ENCODE peak calls at places on chromosomes 1 and 21, in four cellular contexts. One of them, this sample, is unnamed.

GRCh38 chr21:42063578-42064521 is 7.3 kb upstream of the UMODL1 start:
- DNase-seq in fibroblast of lung: peak; percentile 20
- DNase-seq in IMR-90: no peak
- DNase-seq in thoracic aorta: no peak
- DNase-seq in this sample: no peak

GRCh38 chr1:17866451-17867029 is 111.4 kb downstream of the ACTL8 start:
- DNase-seq in fibroblast of lung: peak; percentile 92
- DNase-seq in IMR-90: peak; percentile 95
- DNase-seq in thoracic aorta: no peak
- DNase-seq in this sample: peak; percentile 28

GRCh38 chr21:44845418-44846200 is 27.7 kb upstream of the SUMO3 start:
- DNase-seq in IMR-90: peak; percentile 24
- DNase-seq in fibroblast of lung: peak; percentile 53
- DNase-seq in thoracic aorta: no peak
- DNase-seq in this sample: peak; percentile 79

GRCh38 chr1:119291611-119292206 is 76.9 kb upstream of the HAO2 start:
- DNase-seq in thoracic aorta: no peak
- DNase-seq in IMR-90: no peak
- DNase-seq in fibroblast of lung: no peak
- DNase-seq in this sample: no peak

GRCh38 chr1:161085165-161085564 is 4.2 kb downstream of the NECTIN4 start:
- DNase-seq in fibroblast of lung: peak; percentile 43
- DNase-seq in thoracic aorta: no peak
- DNase-seq in IMR-90: no peak
- DNase-seq in this sample: no peak

GRCh38 chr1:234897365-234897699 is 231.3 kb downstream of the TOMM20 start:
- DNase-seq in thoracic aorta: no peak
- DNase-seq in fibroblast of lung: no peak
- DNase-seq in IMR-90: no peak
- DNase-seq in this sample: no peak

GRCh38 chr21:37337831-37338230 is 28.7 kb upstream of the DYRK1A start:
- DNase-seq in thoracic aorta: no peak
- DNase-seq in fibroblast of lung: no peak
- DNase-seq in IMR-90: no peak
- DNase-seq in this sample: no peak

GRCh38 chr1:60129916-60130315 is 56.3 kb upstream of the C1orf87 start:
- DNase-seq in fibroblast of lung: peak; percentile 38
- DNase-seq in IMR-90: no peak
- DNase-seq in thoracic aorta: no peak
- DNase-seq in this sample: no peak

GRCh38 chr1:92210701-92211100 is 7.0 kb upstream of the C1orf146 start:
- DNase-seq in fibroblast of lung: peak; percentile 58
- DNase-seq in thoracic aorta: no peak
- DNase-seq in IMR-90: peak; percentile 64
- DNase-seq in this sample: no peak

GRCh38 chr1:20261095-20261494 is 29.6 kb upstream of the VWA5B1 start:
- DNase-seq in fibroblast of lung: no peak
- DNase-seq in IMR-90: no peak
- DNase-seq in thoracic aorta: no peak
- DNase-seq in this sample: no peak

GRCh38 chr1:150567717-150568561 is 11.5 kb downstream of the MCL1 start:
- DNase-seq in thoracic aorta: peak; percentile 69
- DNase-seq in IMR-90: peak; percentile 98
- DNase-seq in fibroblast of lung: peak; percentile 97
- DNase-seq in this sample: peak; percentile 96

GRCh38 chr1:219460561-219461511 is 152.1 kb downstream of the ZC3H11B start:
- DNase-seq in thoracic aorta: no peak
- DNase-seq in fibroblast of lung: peak; percentile 27
- DNase-seq in IMR-90: peak; percentile 63
- DNase-seq in this sample: no peak

GRCh38 chr1:7339953-7340352 is 431.1 kb upstream of the VAMP3 start:
- DNase-seq in thoracic aorta: no peak
- DNase-seq in IMR-90: peak; percentile 41
- DNase-seq in fibroblast of lung: no peak
- DNase-seq in this sample: no peak

GRCh38 chr1:41241748-41242644 is at the start of gene SCMH1:
- DNase-seq in fibroblast of lung: peak; percentile 40
- DNase-seq in IMR-90: peak; percentile 12
- DNase-seq in thoracic aorta: no peak
- DNase-seq in this sample: peak; percentile 76

GRCh38 chr1:21497466-21498061 is 11.7 kb upstream of the ALPL start:
- DNase-seq in fibroblast of lung: no peak
- DNase-seq in IMR-90: no peak
- DNase-seq in thoracic aorta: no peak
- DNase-seq in this sample: no peak

GRCh38 chr1:14120895-14121294 is 420.9 kb downstream of the PRDM2 start:
- DNase-seq in fibroblast of lung: no peak
- DNase-seq in thoracic aorta: no peak
- DNase-seq in IMR-90: no peak
- DNase-seq in this sample: no peak

DNA sequence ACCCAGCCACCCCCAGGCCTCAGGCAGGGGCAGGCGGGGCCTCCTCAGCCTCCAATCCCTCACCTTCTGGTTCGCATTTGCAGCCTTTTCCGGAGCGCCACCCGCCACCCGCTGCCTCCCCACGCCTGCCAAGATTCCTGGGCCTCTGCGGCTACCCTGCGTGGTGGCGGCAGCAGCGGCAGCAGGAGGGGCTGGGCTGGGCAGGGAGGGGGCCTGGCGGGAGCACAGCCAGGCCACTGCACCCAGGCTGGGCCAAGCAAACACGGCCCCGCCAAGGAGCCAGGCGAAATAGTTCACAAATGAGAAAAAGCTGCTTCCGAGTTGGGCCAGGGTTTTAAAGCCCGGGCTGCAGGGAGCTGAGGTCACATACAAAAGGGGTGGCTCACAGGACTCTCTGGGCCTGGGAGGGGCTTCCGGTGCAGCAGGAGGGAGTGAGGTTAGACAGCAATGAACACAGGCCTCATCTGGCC is 9.8 kb downstream of the COL8A2 start:
- DNase-seq in thoracic aorta: peak; percentile 41
- DNase-seq in fibroblast of lung: peak; percentile 90
- DNase-seq in IMR-90: peak; percentile 37
- DNase-seq in this sample: peak; percentile 47
- H3K27ac ChIP-seq in thoracic aorta: peak overlapping the region; percentile 90
- H3K27ac ChIP-seq in fibroblast of lung: peak overlapping the region; percentile 1
- H3K27ac ChIP-seq in IMR-90: peak overlapping the region; percentile 7
- H3K27ac ChIP-seq in this sample: peak overlapping the region; percentile 93

GRCh38 chr1:210024282-210024681 is 86.3 kb downstream of the SYT14 start:
- DNase-seq in thoracic aorta: no peak
- DNase-seq in fibroblast of lung: no peak
- DNase-seq in IMR-90: no peak
- DNase-seq in this sample: no peak

GRCh38 chr1:210024996-210025395 is 87.0 kb downstream of the SYT14 start:
- DNase-seq in IMR-90: no peak
- DNase-seq in fibroblast of lung: no peak
- DNase-seq in thoracic aorta: no peak
- DNase-seq in this sample: no peak

GRCh38 chr1:210022044-210022443 is 84.0 kb downstream of the SYT14 start:
- DNase-seq in fibroblast of lung: no peak
- DNase-seq in thoracic aorta: no peak
- DNase-seq in IMR-90: no peak
- DNase-seq in this sample: no peak

GRCh38 chr1:210027994-210028393 is 90.0 kb downstream of the SYT14 start:
- DNase-seq in IMR-90: no peak
- DNase-seq in fibroblast of lung: no peak
- DNase-seq in thoracic aorta: no peak
- DNase-seq in this sample: no peak

GRCh38 chr1:210025870-210026269 is 87.9 kb downstream of the SYT14 start:
- DNase-seq in thoracic aorta: no peak
- DNase-seq in fibroblast of lung: no peak
- DNase-seq in IMR-90: no peak
- DNase-seq in this sample: no peak
- TF ChIP-seq CTCF in thoracic aorta: no peak
- TF ChIP-seq CTCF in fibroblast of lung: no peak
- TF ChIP-seq CTCF in IMR-90: no peak
- TF ChIP-seq CTCF in this sample: no peak

DNA sequence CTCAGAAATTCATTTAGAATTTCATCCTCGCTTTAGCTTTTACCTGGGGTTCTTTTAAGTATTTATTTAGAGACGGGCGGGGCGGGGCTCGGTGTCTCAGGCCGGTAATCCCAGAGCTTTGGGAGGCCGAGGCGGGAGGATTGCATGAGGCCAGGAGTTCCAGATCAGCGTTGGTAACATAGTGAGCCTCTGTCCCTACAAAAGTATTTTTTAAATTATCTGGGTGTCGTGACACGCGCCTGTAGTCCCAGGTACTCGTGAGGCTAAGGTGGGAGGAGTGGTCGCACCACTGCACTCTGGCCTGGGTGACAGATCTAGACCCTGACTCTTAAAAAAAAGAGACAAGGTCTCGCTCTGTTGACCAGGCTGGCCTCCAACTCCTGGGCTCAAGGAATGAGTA is 942 bp upstream of the RSBN1 start:
- DNase-seq in fibroblast of lung: no peak
- DNase-seq in IMR-90: no peak
- DNase-seq in thoracic aorta: no peak
- DNase-seq in this sample: no peak
- H3K4me3 ChIP-seq in fibroblast of lung: no peak overlapping the region
- H3K4me3 ChIP-seq in IMR-90: no peak overlapping the region
- H3K4me3 ChIP-seq in thoracic aorta: peak overlapping the region; percentile 83
- H3K4me3 ChIP-seq in this sample: no peak overlapping the region

DNA sequence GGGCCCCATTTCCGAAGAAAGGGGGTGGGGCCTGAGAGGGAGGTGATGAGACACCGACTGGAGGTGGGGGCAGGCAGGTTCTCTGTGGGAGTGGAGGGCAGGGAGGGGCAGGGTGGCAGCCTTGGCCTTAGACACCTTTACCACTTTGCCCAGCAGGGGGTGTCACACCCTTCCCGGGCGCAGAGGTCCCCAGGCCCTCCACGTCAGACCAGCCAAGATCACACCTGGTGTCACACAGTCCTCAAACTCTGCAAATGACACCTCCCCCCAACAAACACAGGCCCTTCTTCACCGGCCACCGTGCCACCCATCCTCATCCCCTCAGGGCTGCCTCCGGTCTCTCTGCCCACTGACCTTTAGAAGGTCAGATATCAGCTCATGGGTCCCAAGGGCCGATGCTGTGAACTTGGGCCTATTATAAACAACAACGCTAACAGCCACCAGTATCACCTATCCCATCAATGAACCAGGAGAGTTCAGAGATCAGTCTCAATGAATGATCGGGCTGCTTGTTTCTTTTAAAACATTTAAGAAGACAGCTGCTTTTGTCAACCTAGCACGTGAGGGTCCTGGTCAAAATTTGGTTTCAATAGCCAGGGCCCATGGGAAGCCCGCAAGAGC is 103.9 kb downstream of the CASZ1 start:
- DNase-seq in fibroblast of lung: no peak
- DNase-seq in IMR-90: no peak
- DNase-seq in thoracic aorta: no peak
- DNase-seq in this sample: no peak
- H3K27ac ChIP-seq in fibroblast of lung: no peak overlapping the region
- H3K27ac ChIP-seq in IMR-90: no peak overlapping the region
- H3K27ac ChIP-seq in thoracic aorta: peak overlapping the region; percentile 41
- H3K27ac ChIP-seq in this sample: peak overlapping the region; percentile 26

GRCh38 chr1:245322673-245323072 is 167.9 kb downstream of the KIF26B start:
- DNase-seq in fibroblast of lung: peak; percentile 67
- DNase-seq in IMR-90: no peak
- DNase-seq in thoracic aorta: no peak
- DNase-seq in this sample: no peak
- TF ChIP-seq CTCF in fibroblast of lung: no peak
- TF ChIP-seq CTCF in IMR-90: no peak
- TF ChIP-seq CTCF in thoracic aorta: no peak
- TF ChIP-seq CTCF in this sample: no peak

GRCh38 chr1:2049517-2050481 is at the start of gene PRKCZ:
- DNase-seq in fibroblast of lung: peak; percentile 21
- DNase-seq in thoracic aorta: no peak
- DNase-seq in IMR-90: no peak
- DNase-seq in this sample: no peak
- H3K4me3 ChIP-seq in fibroblast of lung: no peak within 1 kb of the TSS
- H3K4me3 ChIP-seq in thoracic aorta: peak within 1 kb of the TSS; percentile 68
- H3K4me3 ChIP-seq in IMR-90: peak within 1 kb of the TSS; percentile 20
- H3K4me3 ChIP-seq in this sample: peak within 1 kb of the TSS; percentile 54

This sample was measured in tibial artery.